ENCODE peak calls at places on chromosome 11, in eight cellular contexts. U is transverse colon, D is K562, X is sigmoid colon, P is stomach, C is HepG2, V is SK-N-SH, O is suprapubic skin. Y is an unnamed sample.

GRCh38 chr11:16034074-16034473 is 322.3 kb downstream of the SOX6 start:
- DNase-seq in U (no peak), D (no peak), X (no peak), P (no peak), C (no peak), V (no peak), O (no peak), Y (no peak)

GRCh38 chr11:47215366-47215925 is 672 bp downstream of the DDB2 start:
- DNase-seq in U (no peak), D (no peak), X (no peak), P (no peak), C (peak; percentile 48), V (no peak), O (no peak), Y (no peak)

GRCh38 chr11:27553186-27553585 is 46.6 kb upstream of the LIN7C start:
- DNase-seq in U (no peak), D (no peak), X (no peak), P (no peak), C (no peak), V (no peak), O (no peak), Y (no peak)

GRCh38 chr11:62694455-62695167 is 5.3 kb upstream of the LRRN4CL start:
- DNase-seq in U (peak; percentile 85), D (peak; percentile 73), X (peak; percentile 91), P (peak; percentile 85), C (peak; percentile 70), V (peak; percentile 81), O (no peak), Y (peak; percentile 93)

GRCh38 chr11:20000393-20001134 is 159.7 kb downstream of the DBX1 start:
- DNase-seq in U (no peak), D (no peak), X (no peak), P (no peak), C (peak; percentile 88), V (no peak), O (no peak), Y (no peak)

GRCh38 chr11:70668204-70669202 is 270.2 kb downstream of the CTTN start:
- DNase-seq in U (no peak), D (no peak), X (no peak), P (no peak), C (no peak), V (no peak), O (no peak), Y (no peak)

GRCh38 chr11:67656278-67656922 is 5.9 kb upstream of the ACY3 start:
- DNase-seq in U (no peak), D (no peak), X (no peak), P (no peak), C (no peak), V (no peak), O (no peak), Y (no peak)

GRCh38 chr11:76557466-76557865 is 112.6 kb downstream of the EMSY start:
- DNase-seq in U (no peak), D (no peak), X (no peak), P (no peak), C (no peak), V (no peak), O (no peak), Y (no peak)

GRCh38 chr11:32781721-32782120 is 12.7 kb downstream of the CCDC73 start:
- DNase-seq in U (no peak), D (no peak), X (no peak), P (no peak), C (no peak), V (no peak), O (no peak), Y (no peak)

GRCh38 chr11:29989181-29989580 is 27.6 kb downstream of the KCNA4 start:
- DNase-seq in U (no peak), D (no peak), X (no peak), P (no peak), C (no peak), V (no peak), O (no peak), Y (no peak)

GRCh38 chr11:11502303-11502828 is 119.4 kb downstream of the GALNT18 start:
- DNase-seq in U (no peak), D (no peak), X (no peak), P (no peak), C (no peak), V (peak; percentile 47), O (no peak), Y (no peak)

DNA sequence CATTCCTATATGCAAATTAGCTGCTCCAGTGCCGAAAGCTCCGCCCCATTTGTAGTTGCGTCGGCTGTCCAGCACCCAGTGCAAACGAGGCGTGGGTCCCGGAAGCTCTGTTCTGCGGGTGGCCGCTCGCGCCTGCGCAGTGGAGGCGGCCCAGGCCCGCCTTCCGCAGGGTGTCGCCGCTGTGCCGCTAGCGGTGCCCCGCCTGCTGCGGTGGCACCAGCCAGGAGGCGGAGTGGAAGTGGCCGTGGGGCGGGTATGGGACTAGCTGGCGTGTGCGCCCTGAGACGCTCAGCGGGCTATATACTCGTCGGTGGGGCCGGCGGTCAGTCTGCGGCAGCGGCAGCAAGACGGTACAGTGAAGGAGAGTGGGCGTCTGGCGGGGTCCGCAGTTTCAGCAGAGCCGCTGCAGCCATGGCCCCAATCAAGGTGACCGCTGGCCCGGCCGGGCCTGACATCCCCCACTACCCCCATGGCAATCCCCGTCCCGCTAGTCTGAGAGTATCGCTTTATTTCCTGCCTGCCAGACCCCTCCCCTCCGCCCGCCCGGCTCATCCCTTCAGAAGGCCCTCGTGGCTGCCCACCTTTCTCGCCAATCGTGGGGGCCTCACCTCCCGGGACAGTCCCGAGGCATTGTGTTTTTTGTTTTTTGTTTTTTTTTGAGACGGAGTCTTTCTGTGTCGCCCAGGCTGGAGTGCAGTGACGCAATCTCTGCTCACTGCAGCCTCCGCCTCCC is at the start of gene PRDX5:
- DNase-seq in U (peak; percentile 97), D (peak; percentile 94), X (peak; percentile 99), P (peak; percentile 97), C (peak; percentile 94), V (peak; percentile 97), O (peak; percentile 99), Y (peak; percentile 99)
- TF ChIP-seq POLR2AphosphoS5 in U (peak; percentile 96), D (peak; percentile 81), X (peak; percentile 93), P (peak; percentile 90), C (peak; percentile 78), V (peak; percentile 58), O (peak; percentile 57), Y (peak; percentile 95)

DNA sequence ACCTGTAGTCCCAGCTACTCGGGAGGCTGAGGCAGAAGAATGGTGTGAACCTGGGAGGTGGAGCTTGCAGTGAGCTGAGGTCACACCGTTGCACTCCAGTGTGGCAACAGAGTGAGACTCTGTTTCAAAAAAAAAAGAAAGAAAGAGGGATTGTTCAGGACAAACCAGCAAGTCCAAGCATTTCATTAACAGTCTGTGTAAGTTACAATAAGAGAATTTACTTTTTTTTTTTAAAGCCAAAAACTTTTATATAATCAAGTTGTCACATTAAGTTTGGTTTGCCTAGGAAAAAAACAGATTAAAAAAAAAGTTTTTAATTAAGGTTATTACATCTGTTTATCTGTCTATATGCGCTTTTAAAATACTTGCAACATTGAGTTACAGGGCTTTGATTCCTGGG is 10.5 kb downstream of the TMEM138 start:
- DNase-seq in U (no peak), D (no peak), X (no peak), P (no peak), C (no peak), V (no peak), O (no peak), Y (no peak)
- TF ChIP-seq EP300 in U (no peak), D (no peak), X (no peak), P (no peak), C (no peak), V (no peak), O (no peak), Y (no peak)

GRCh38 chr11:45225961-45226871 is 59.9 kb downstream of the SYT13 start:
- DNase-seq in U (no peak), D (no peak), X (peak; percentile 64), P (no peak), C (no peak), V (no peak), O (peak; percentile 74), Y (no peak)
- TF ChIP-seq CTCF in U (no peak), D (no peak), X (no peak), P (no peak), C (no peak), V (no peak), O (no peak), Y (no peak)

GRCh38 chr11:66373261-66373660 is 1.7 kb upstream of the SLC29A2 start:
- DNase-seq in U (no peak), D (no peak), X (no peak), P (no peak), C (no peak), V (no peak), O (no peak), Y (no peak)
- TF ChIP-seq POLR2AphosphoS5 in U (no peak), D (no peak), X (no peak), P (no peak), C (no peak), V (no peak), O (no peak), Y (no peak)

GRCh38 chr11:2306971-2307732 is 5.3 kb downstream of the TSPAN32 start:
- DNase-seq in U (no peak), D (no peak), X (peak; percentile 89), P (no peak), C (no peak), V (peak; percentile 33), O (peak; percentile 77), Y (no peak)

GRCh38 chr11:2305862-2306823 is 4.3 kb downstream of the TSPAN32 start:
- DNase-seq in U (peak; percentile 73), D (no peak), X (peak; percentile 97), P (peak; percentile 25), C (no peak), V (peak; percentile 46), O (peak; percentile 81), Y (no peak)

GRCh38 chr11:2303627-2304155 is 1.9 kb downstream of the TSPAN32 start:
- DNase-seq in U (no peak), D (peak; percentile 90), X (no peak), P (peak; percentile 79), C (no peak), V (peak; percentile 74), O (no peak), Y (no peak)

GRCh38 chr11:2304156-2305139 is 2.6 kb downstream of the TSPAN32 start:
- DNase-seq in U (no peak), D (no peak), X (peak; percentile 67), P (peak; percentile 24), C (no peak), V (peak; percentile 38), O (no peak), Y (no peak)

GRCh38 chr11:2305140-2305861 is 3.5 kb downstream of the TSPAN32 start:
- DNase-seq in U (peak; percentile 88), D (peak; percentile 66), X (peak; percentile 95), P (peak; percentile 91), C (peak; percentile 40), V (peak; percentile 85), O (peak; percentile 96), Y (no peak)
- TF ChIP-seq EP300 in U (no peak), D (no peak), X (no peak), P (no peak), C (no peak), V (no peak), O (no peak), Y (no peak)